ENCODE peak calls at places on chromosomes 1 and 21, in ten cellular contexts. N is MM.1S, S is heart right ventricle, L is GM23338, T is testis, F is fibroblast of lung, G is pancreas, R is ovary, D is stomach, Y is H1. U is an unnamed sample.

GRCh38 chr1:248804771-248805681 is 20.7 kb downstream of the SH3BP5L start:
- DNase-seq in N (peak; percentile 68), S (no peak), L (no peak), T (no peak), F (no peak), G (no peak), R (no peak), D (no peak), Y (no peak), U (no peak)

GRCh38 chr1:66758247-66758755 is 6.0 kb downstream of the DYNLT5 start:
- DNase-seq in N (peak; percentile 94), S (no peak), L (no peak), T (no peak), F (no peak), G (no peak), R (no peak), D (no peak), Y (no peak), U (no peak)

GRCh38 chr1:52112489-52112888 is 29.4 kb upstream of the ZFYVE9 start:
- DNase-seq in N (no peak), S (no peak), L (no peak), T (no peak), F (no peak), G (no peak), R (no peak), D (no peak), Y (no peak), U (no peak)

GRCh38 chr1:108644984-108645383 is 15.9 kb downstream of the HENMT1 start:
- DNase-seq in N (no peak), S (no peak), L (no peak), T (no peak), F (no peak), G (no peak), R (no peak), D (peak; percentile 34), Y (no peak), U (no peak)

GRCh38 chr1:52140633-52141512 is 1.0 kb upstream of the ZFYVE9 start:
- DNase-seq in N (no peak), S (no peak), L (no peak), T (no peak), F (peak; percentile 8), G (no peak), R (no peak), D (no peak), Y (no peak), U (no peak)

GRCh38 chr1:61139324-61140055 is 57.1 kb downstream of the NFIA start:
- DNase-seq in N (no peak), S (no peak), L (no peak), T (no peak), F (peak; percentile 45), G (no peak), R (no peak), D (no peak), Y (no peak), U (peak; percentile 71)

GRCh38 chr1:243623831-243624230 is 226.2 kb downstream of the AKT3 start:
- DNase-seq in N (no peak), S (no peak), L (no peak), T (no peak), F (peak; percentile 51), G (no peak), R (no peak), D (no peak), Y (no peak), U (no peak)

GRCh38 chr1:170932236-170932635 is 3.1 kb upstream of the MROH9 start:
- DNase-seq in N (peak; percentile 92), S (no peak), L (peak; percentile 17), T (no peak), F (no peak), G (no peak), R (no peak), D (no peak), Y (no peak), U (no peak)

GRCh38 chr1:208054485-208054884 is 143.6 kb upstream of the CD34 start:
- DNase-seq in N (no peak), S (no peak), L (no peak), T (no peak), F (no peak), G (no peak), R (no peak), D (no peak), Y (no peak), U (no peak)

GRCh38 chr1:117210831-117211261 is at the start of gene VTCN1:
- DNase-seq in N (no peak), S (no peak), L (no peak), T (no peak), F (no peak), G (peak; percentile 59), R (no peak), D (peak; percentile 78), Y (no peak), U (no peak)

GRCh38 chr1:167791281-167792209 is 69.8 kb downstream of the MPZL1 start:
- DNase-seq in N (no peak), S (no peak), L (peak; percentile 23), T (no peak), F (peak; percentile 99), G (no peak), R (peak; percentile 78), D (peak; percentile 29), Y (no peak), U (no peak)

GRCh38 chr21:46540087-46540710 is 64.7 kb downstream of the S100B start:
- DNase-seq in N (no peak), S (no peak), L (no peak), T (no peak), F (no peak), G (no peak), R (no peak), D (no peak), Y (no peak), U (no peak)

GRCh38 chr21:29091032-29091431 is 17.6 kb upstream of the CCT8 start:
- DNase-seq in N (no peak), S (no peak), L (no peak), T (no peak), F (peak; percentile 76), G (no peak), R (no peak), D (no peak), Y (no peak), U (no peak)

GRCh38 chr1:22115281-22115680 is 27.6 kb downstream of the WNT4 start:
- DNase-seq in N (no peak), S (no peak), L (no peak), T (no peak), F (no peak), G (no peak), R (peak; percentile 12), D (no peak), Y (no peak), U (no peak)

GRCh38 chr1:160789702-160790611 is 6.0 kb upstream of the LY9 start:
- DNase-seq in N (no peak), S (no peak), L (no peak), T (no peak), F (no peak), G (no peak), R (no peak), D (no peak), Y (no peak), U (no peak)

GRCh38 chr1:214164157-214164556 is 116.8 kb upstream of the SMYD2 start:
- DNase-seq in N (no peak), S (no peak), L (no peak), T (no peak), F (no peak), G (no peak), R (no peak), D (no peak), Y (no peak), U (no peak)

GRCh38 chr1:24888971-24889670 is 41.0 kb downstream of the RUNX3 start:
- DNase-seq in N (no peak), S (no peak), L (no peak), T (no peak), F (peak; percentile 9), G (no peak), R (no peak), D (no peak), Y (no peak), U (peak; percentile 2)

GRCh38 chr21:26050857-26051256 is 119.7 kb downstream of the APP start:
- DNase-seq in N (no peak), S (no peak), L (peak; percentile 36), T (no peak), F (no peak), G (no peak), R (no peak), D (no peak), Y (no peak), U (no peak)
- H3K27ac ChIP-seq in N (no peak overlapping the region), S (no peak overlapping the region), L (peak overlapping the region; percentile 28), T (no peak overlapping the region), F (no peak overlapping the region), G (no peak overlapping the region), R (no peak overlapping the region), D (no peak overlapping the region), Y (no peak overlapping the region), U (no peak overlapping the region)

GRCh38 chr1:48450505-48450904 is 21.5 kb downstream of the SPATA6 start:
- DNase-seq in N (no peak), S (no peak), L (no peak), T (no peak), F (peak; percentile 23), G (no peak), R (no peak), D (no peak), Y (no peak), U (no peak)
- TF ChIP-seq CTCF in N (no peak), S (peak; percentile 22), L (no peak), T (no peak), F (peak; percentile 12), G (no peak), R (no peak), D (no peak), Y (no peak), U (peak; percentile 50)

GRCh38 chr21:33244781-33245105 is 15.0 kb downstream of the IFNAR2 start:
- DNase-seq in N (no peak), S (no peak), L (no peak), T (no peak), F (no peak), G (no peak), R (no peak), D (no peak), Y (no peak), U (no peak)

GRCh38 chr21:33246506-33246905 is 16.8 kb downstream of the IFNAR2 start:
- DNase-seq in N (no peak), S (no peak), L (no peak), T (no peak), F (no peak), G (no peak), R (no peak), D (no peak), Y (no peak), U (no peak)

GRCh38 chr21:33245289-33245918 is 15.7 kb downstream of the IFNAR2 start:
- DNase-seq in N (no peak), S (no peak), L (no peak), T (no peak), F (no peak), G (no peak), R (no peak), D (no peak), Y (no peak), U (no peak)

GRCh38 chr21:33246963-33247362 is 17.2 kb downstream of the IFNAR2 start:
- DNase-seq in N (no peak), S (no peak), L (no peak), T (no peak), F (no peak), G (no peak), R (no peak), D (no peak), Y (no peak), U (no peak)

GRCh38 chr21:33247596-33247995 is 17.9 kb downstream of the IFNAR2 start:
- DNase-seq in N (no peak), S (no peak), L (no peak), T (no peak), F (no peak), G (no peak), R (no peak), D (no peak), Y (no peak), U (no peak)
- H3K4me1 ChIP-seq in N (no peaks in the 10 kb centered on the region), S (peaks cover 20% of the 10 kb centered on the region), L (no peaks in the 10 kb centered on the region), T (peaks cover 4% of the 10 kb centered on the region), F (no peaks in the 10 kb centered on the region), G (no peaks in the 10 kb centered on the region), R (no peaks in the 10 kb centered on the region), D (no peaks in the 10 kb centered on the region), Y (no peaks in the 10 kb centered on the region), U (no peaks in the 10 kb centered on the region)

GRCh38 chr1:211643324-211644212 is 31.9 kb downstream of the NEK2 start:
- DNase-seq in N (no peak), S (no peak), L (no peak), T (peak; percentile 24), F (no peak), G (peak; percentile 90), R (peak; percentile 34), D (peak; percentile 86), Y (no peak), U (no peak)
- H3K27ac ChIP-seq in N (no peak overlapping the region), S (peak overlapping the region; percentile 60), L (no peak overlapping the region), T (no peak overlapping the region), F (no peak overlapping the region), G (peak overlapping the region; percentile 67), R (no peak overlapping the region), D (peak overlapping the region; percentile 57), Y (no peak overlapping the region), U (peak overlapping the region; percentile 30)